ENCODE peak calls at places on chromosomes 7 and 10, in four cellular contexts. G, Z, K and M are unnamed samples.

GRCh38 chr10:29517352-29517923 is 117.3 kb downstream of the SVIL start:
- DNase-seq in Z (peak), G (peak), K (no peak), M (peak)

GRCh38 chr10:121911421-121911697 is 16.5 kb downstream of the ATE1 start:
- DNase-seq in K (no peak), Z (no peak), G (no peak), M (no peak)

GRCh38 chr7:128108129-128108528 is 76.9 kb upstream of the LRRC4 start:
- DNase-seq in Z (no peak), G (no peak), K (no peak), M (no peak)

GRCh38 chr10:86795353-86795752 is 38.9 kb downstream of the BMPR1A start:
- DNase-seq in K (no peak), Z (peak), G (peak), M (peak)

GRCh38 chr7:140541513-140542192 is 62.3 kb upstream of the MKRN1 start:
- DNase-seq in Z (peak), G (no peak), K (no peak), M (peak)

GRCh38 chr7:105512926-105513526 is 9.0 kb downstream of the PUS7 start:
- DNase-seq in K (no peak), Z (no peak), G (no peak), M (no peak)

GRCh38 chr7:55016061-55016745 is 2.6 kb upstream of the EGFR start:
- DNase-seq in K (no peak), G (no peak), Z (no peak), M (no peak)

GRCh38 chr7:40019558-40019957 is 69.5 kb downstream of the CDK13 start:
- DNase-seq in G (no peak), Z (peak), K (no peak), M (no peak)

GRCh38 chr7:41385996-41386395 is 316.9 kb downstream of the INHBA start:
- DNase-seq in Z (no peak), K (no peak), G (no peak), M (no peak)

DNA sequence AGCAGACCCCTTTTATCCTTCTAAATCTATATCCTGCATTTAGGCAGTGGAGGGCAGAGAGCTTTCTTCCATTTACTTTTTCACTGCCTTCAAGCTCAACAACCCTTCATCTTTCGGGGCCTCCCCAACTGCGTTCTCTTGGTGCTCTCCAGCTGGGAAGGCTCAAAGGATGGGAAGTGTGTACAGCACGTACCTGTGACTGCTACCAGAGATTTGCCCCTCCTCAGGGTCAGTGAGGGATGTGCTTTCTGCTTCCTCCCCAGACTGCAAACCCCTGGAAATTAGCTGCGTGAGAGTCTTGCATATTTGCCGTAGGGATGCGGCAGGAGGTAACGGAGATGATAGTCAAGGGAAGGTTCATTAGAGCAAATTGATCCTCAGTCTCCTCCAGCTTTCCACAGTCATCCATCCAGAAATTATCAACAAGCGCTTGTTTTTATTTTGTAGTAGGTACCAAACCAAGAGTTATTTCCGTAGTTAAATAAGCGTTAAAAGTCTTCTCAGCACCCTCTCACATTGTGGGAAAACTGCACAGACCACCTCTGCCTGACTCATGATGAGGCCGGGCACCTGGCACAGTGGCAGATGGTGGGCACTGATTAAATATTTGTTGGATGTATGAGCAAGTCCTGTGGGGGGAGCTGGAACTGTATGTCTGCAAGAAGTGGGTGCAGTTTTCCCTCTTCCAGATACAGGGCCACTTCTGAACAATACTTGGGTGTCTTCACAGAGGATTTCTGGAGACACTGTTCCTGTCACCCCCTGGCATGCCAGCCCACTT is 5.4 kb upstream of the REPIN1 start:
- DNase-seq in G (no peak), Z (no peak), K (no peak), M (no peak)
- TF ChIP-seq FOXK2 in G (no peak), Z (no peak), K (no peak), M (no peak)

GRCh38 chr7:113840954-113841353 is 77.9 kb downstream of the PPP1R3A start:
- DNase-seq in Z (no peak), K (no peak), G (no peak), M (no peak)
- TF ChIP-seq FOXK2 in Z (no peak), K (no peak), G (no peak), M (no peak)

GRCh38 chr10:113045155-113046055 is 95.4 kb downstream of the TCF7L2 start:
- DNase-seq in G (no peak), Z (no peak), K (no peak), M (no peak)
- TF ChIP-seq FOXK2 in G (no peak), Z (no peak), K (no peak), M (no peak)

GRCh38 chr10:79069325-79070090 is 742 bp downstream of the ZMIZ1 start:
- DNase-seq in Z (no peak), G (peak), K (no peak), M (peak)

GRCh38 chr10:79071535-79071923 is 2.8 kb downstream of the ZMIZ1 start:
- DNase-seq in G (no peak), Z (peak), K (no peak), M (no peak)

GRCh38 chr10:79070611-79071534 is 2.1 kb downstream of the ZMIZ1 start:
- DNase-seq in K (no peak), Z (peak), G (peak), M (peak)

GRCh38 chr10:79068562-79069324 is at the start of gene ZMIZ1:
- DNase-seq in K (no peak), G (peak), Z (peak), M (peak)

DNA sequence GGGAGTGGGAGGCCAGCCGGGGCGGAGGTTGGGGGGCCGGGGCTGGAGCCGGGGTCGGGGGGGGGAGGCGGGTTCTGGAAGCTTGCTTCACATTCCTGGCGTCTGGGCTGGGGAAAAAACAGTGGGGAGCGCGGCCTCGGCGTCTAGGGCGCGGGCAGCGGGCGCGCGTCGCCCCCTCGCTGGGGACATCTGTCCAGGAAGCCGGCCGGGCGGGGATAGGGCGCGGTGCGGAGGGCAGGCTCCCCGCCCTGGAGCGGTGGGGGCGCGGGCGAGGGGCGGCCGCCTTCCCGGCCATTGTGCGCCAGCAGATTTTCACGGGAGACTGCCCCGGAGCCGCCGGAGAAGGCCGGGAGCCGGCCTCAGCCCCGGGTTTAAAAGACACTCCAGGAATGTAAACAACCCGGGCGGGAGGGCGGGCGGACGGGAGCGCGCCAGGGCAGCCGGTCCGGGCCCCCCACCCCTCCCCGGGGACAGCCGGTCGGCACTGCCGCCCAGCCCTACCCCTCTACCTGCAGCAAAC is 1.4 kb downstream of the ZMIZ1 start:
- DNase-seq in G (peak), Z (no peak), K (no peak), M (no peak)
- TF ChIP-seq FOXK2 in G (no peak), Z (no peak), K (no peak), M (no peak)

GRCh38 chr7:149475121-149476045 is 14.5 kb upstream of the ZNF777 start:
- DNase-seq in G (no peak), K (no peak), Z (no peak), M (no peak)

GRCh38 chr7:149476791-149477190 is 15.9 kb upstream of the ZNF777 start:
- DNase-seq in G (no peak), K (no peak), Z (no peak), M (no peak)

GRCh38 chr7:149471289-149471953 is 10.6 kb upstream of the ZNF777 start:
- DNase-seq in K (no peak), G (no peak), Z (no peak), M (no peak)

GRCh38 chr7:149473251-149473650 is 12.4 kb upstream of the ZNF777 start:
- DNase-seq in G (no peak), K (no peak), Z (no peak), M (no peak)

DNA sequence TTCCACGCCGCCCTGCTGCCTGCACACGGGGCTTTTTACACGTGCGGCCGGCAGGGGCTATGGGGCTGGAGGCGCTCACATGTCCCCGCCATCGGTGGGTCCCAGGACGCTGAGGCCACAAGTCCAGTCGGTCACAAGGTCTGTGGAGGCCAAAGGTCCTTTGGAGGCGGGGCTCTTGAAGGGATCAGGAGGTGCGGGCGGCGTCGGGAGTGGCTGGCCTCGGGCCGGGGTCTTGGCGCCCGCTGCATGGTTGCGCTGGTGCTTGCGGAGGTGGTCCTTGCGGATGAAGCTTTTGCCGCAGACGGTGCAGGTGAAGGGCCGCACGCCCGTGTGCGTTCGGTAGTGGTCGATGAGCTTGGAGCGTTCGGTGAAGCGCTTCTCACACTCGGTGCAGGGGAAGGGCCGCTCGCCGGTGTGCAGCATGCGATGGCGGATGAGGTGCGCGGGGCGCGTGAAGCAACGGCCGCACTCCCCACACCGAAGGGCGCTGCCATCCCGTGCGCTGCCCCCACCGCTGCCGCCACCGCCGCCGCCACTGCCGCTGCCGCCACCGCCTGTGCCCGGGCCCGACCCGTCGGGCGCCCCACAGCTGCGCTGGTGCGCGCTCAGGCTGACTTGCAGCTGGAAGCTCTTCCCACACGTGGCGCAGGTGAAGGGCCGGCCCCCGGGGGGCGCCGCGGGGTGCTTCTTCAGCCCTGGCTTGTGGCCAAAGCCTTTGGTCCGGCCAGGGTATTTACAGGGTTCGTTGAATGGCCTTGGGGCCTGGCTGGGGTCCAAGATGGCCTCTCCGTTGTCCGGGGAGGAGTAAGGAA is 13.7 kb upstream of the ZNF777 start:
- DNase-seq in Z (no peak), G (no peak), K (no peak), M (no peak)
- TF ChIP-seq FOXK2 in Z (no peak), G (no peak), K (no peak), M (no peak)

DNA sequence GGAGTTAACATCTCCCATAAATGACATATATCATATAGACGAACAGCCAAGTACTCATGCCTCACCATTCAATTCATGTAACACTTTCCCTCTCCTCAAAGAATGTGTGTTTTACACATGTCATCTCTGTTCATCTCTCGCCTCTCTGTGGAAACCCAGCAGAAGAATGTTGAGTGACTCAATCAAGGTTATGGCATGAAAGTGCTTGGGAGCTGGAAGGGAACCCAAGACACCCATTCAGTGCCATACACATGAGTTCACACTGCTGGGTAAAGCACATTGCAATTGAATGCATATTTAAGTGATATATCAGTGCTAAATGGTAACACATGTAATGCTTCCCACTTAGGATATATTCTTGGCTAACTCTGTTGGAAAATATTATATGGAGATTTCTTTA is 322.9 kb downstream of the PTEN start:
- DNase-seq in Z (no peak), G (no peak), K (no peak), M (no peak)
- TF ChIP-seq FOXK2 in Z (no peak), G (no peak), K (no peak), M (no peak)